ENCODE peak calls at places on chromosomes 6 and 20, in four cellular contexts. E, F, A and V are unnamed samples.

GRCh38 chr6:123417411-123417810 is 219.3 kb downstream of the TRDN start:
- DNase-seq in E (no peak), F (no peak), A (no peak), V (no peak)

GRCh38 chr6:116611020-116611419 is 5.3 kb upstream of the RSPH4A start:
- DNase-seq in E (no peak), F (no peak), A (no peak), V (no peak)

GRCh38 chr6:74596586-74596985 is 609.3 kb downstream of the COL12A1 start:
- DNase-seq in E (no peak), F (no peak), A (no peak), V (no peak)

GRCh38 chr6:16901777-16902176 is 140.5 kb upstream of the ATXN1 start:
- DNase-seq in E (no peak), F (no peak), A (no peak), V (no peak)

GRCh38 chr20:61700595-61701140 is 365.0 kb downstream of the TAF4 start:
- DNase-seq in E (no peak), F (no peak), A (no peak), V (no peak)

GRCh38 chr6:168909288-168909687 is 344.4 kb downstream of the THBS2 start:
- DNase-seq in E (no peak), F (no peak), A (no peak), V (no peak)

GRCh38 chr6:46273911-46274310 is 103.1 kb upstream of the ENPP5 start:
- DNase-seq in E (no peak), F (no peak), A (no peak), V (no peak)

GRCh38 chr6:114376611-114377206 is 33.9 kb upstream of the HS3ST5 start:
- DNase-seq in E (no peak), F (no peak), A (no peak), V (no peak)

GRCh38 chr20:5785146-5785545 is 34.9 kb downstream of the SHLD1 start:
- DNase-seq in E (no peak), F (no peak), A (peak; percentile 60), V (no peak)

GRCh38 chr20:38961530-38962043 is 557 bp upstream of the DHX35 start:
- DNase-seq in E (no peak), F (no peak), A (peak; percentile 12), V (no peak)

GRCh38 chr20:63060057-63060991 is 53.6 kb upstream of the BHLHE23 start:
- DNase-seq in E (no peak), F (peak; percentile 27), A (no peak), V (peak; percentile 85)

GRCh38 chr6:158766621-158767435 is 52.3 kb downstream of the EZR start:
- DNase-seq in E (no peak), F (no peak), A (no peak), V (no peak)

GRCh38 chr20:37615507-37616425 is 78.1 kb upstream of the CTNNBL1 start:
- DNase-seq in E (peak; percentile 57), F (no peak), A (peak; percentile 61), V (no peak)

GRCh38 chr6:30542915-30543314 is 13.4 kb downstream of the GNL1 start:
- DNase-seq in E (no peak), F (no peak), A (no peak), V (no peak)

GRCh38 chr6:29631209-29631810 is 1.7 kb downstream of the GABBR1 start:
- DNase-seq in E (peak; percentile 60), F (no peak), A (no peak), V (no peak)

GRCh38 chr6:137313928-137314855 is 95.0 kb upstream of the IFNGR1 start:
- DNase-seq in E (peak; percentile 72), F (peak; percentile 79), A (peak; percentile 66), V (no peak)

GRCh38 chr20:5377484-5377883 is 60.7 kb upstream of the PROKR2 start:
- DNase-seq in E (no peak), F (no peak), A (no peak), V (no peak)

GRCh38 chr6:74733830-74734591 is 471.8 kb downstream of the COL12A1 start:
- DNase-seq in E (no peak), F (no peak), A (no peak), V (no peak)

GRCh38 chr20:31484001-31484400 is 8.9 kb downstream of the REM1 start:
- DNase-seq in E (no peak), F (peak; percentile 63), A (peak; percentile 42), V (no peak)

GRCh38 chr6:35725081-35725708 is 11.6 kb upstream of the ARMC12 start:
- DNase-seq in E (peak; percentile 49), F (peak; percentile 76), A (no peak), V (no peak)

GRCh38 chr6:109867009-109867969 is 110.8 kb upstream of the GPR6 start:
- DNase-seq in E (peak; percentile 67), F (no peak), A (no peak), V (no peak)

GRCh38 chr6:8084586-8084985 is 17.8 kb downstream of the EEF1E1 start:
- DNase-seq in E (peak; percentile 17), F (no peak), A (no peak), V (no peak)

GRCh38 chr6:131101911-131102680 is 33.2 kb upstream of the AKAP7 start:
- DNase-seq in E (no peak), F (no peak), A (peak; percentile 27), V (no peak)

GRCh38 chr6:113385020-113385431 is 472.1 kb upstream of the MARCKS start:
- DNase-seq in E (no peak), F (no peak), A (no peak), V (no peak)

DNA sequence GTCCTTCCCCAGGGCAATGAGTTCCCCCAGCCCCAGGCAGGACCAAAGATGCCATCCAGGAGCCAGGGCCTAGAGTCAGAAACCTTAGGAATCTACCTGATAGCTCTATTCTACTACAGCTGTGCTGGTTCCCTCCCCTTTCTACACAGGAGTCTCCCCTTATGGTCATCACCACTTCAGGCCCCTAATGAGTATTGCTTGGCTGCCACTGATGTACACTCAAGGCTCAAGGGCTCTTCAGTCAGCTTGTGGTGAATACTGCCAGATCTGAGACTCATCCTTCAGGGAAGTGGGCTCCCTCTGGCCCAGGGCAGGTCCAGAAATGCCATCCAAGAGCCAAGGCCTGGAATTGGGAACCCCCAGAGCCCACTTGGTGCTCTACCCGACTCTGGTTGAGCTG is 248.6 kb downstream of the ALDH8A1 start:
- DNase-seq in E (no peak), F (no peak), A (no peak), V (no peak)
- H3K27ac ChIP-seq in E (no peak overlapping the region), F (no peak overlapping the region), A (no peak overlapping the region), V (no peak overlapping the region)

GRCh38 chr6:132512342-132512637 is 626 bp downstream of the STX7 start:
- DNase-seq in E (no peak), F (no peak), A (no peak), V (no peak)

GRCh38 chr6:132512638-132513632 is at the start of gene STX7:
- DNase-seq in E (peak; percentile 91), F (peak; percentile 95), A (peak; percentile 82), V (peak; percentile 85)

GRCh38 chr6:132511836-132512230 is 1.1 kb downstream of the STX7 start:
- DNase-seq in E (no peak), F (no peak), A (no peak), V (no peak)

GRCh38 chr6:132515386-132515785 is 2.5 kb upstream of the STX7 start:
- DNase-seq in E (no peak), F (no peak), A (no peak), V (no peak)

DNA sequence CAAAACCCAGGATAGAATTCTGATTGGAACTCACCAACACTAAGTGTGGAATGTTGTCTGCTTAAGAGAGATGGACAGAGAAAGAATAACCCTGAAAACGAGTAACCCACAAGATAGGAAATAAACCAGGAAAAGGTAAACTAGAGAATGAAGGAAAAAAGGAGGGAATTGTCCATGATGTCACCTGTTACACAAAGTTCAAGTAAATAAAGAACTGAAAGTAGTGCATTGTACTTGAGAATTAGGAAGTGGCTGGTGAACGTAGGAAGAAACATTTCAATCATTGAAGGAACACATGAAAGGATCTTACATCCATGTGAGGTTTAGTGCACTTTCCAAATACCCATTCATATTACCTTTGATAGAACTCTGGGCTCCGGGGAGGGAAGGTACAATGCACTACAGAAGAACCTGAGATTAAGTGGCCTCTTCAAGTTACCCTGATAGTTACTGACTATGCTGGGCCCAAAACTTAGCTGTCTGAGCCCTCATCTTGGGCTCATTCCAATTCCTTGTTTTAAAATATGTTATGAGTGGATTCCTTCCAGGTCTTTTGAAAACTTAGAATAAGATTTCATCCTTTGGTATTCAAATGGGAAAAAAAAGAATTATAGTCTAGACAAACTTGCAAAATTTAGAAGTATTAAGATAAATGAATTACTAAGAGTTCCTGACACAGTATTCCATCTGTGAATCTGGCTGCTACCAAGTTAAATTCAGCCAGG is 1.1 kb upstream of the STX7 start:
- DNase-seq in E (no peak), F (no peak), A (no peak), V (no peak)
- H3K4me3 ChIP-seq in E (no peak overlapping the region), F (peak overlapping the region; percentile 96), A (no peak overlapping the region), V (no peak overlapping the region)

GRCh38 chr6:89951574-89952360 is 57.5 kb downstream of the GJA10 start:
- DNase-seq in E (peak; percentile 39), F (no peak), A (no peak), V (peak; percentile 77)

GRCh38 chr6:89952361-89952680 is 58.1 kb downstream of the GJA10 start:
- DNase-seq in E (no peak), F (no peak), A (no peak), V (no peak)

GRCh38 chr6:89950879-89951391 is 56.7 kb downstream of the GJA10 start:
- DNase-seq in E (no peak), F (no peak), A (no peak), V (peak; percentile 93)

GRCh38 chr6:89950446-89950845 is 56.2 kb downstream of the GJA10 start:
- DNase-seq in E (no peak), F (no peak), A (no peak), V (no peak)

DNA sequence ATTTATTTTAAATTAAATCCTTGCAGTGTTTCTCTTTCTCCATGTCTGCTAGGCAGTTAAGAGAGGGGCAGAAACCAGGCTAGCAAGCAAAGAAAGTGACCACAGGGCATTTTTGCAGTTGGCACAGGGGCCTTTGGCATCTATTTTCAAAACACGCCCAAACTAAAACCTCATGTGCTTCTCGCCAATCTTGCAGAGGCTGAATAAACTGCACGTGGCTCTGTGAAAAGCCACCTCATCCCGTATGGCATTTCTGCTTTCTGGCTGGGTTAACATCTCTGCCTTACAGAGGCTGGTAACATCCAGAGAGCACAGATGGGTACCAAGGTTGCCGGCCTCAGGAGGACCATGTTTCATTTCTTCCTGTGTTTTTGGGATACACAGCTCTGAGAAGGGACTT is 54.6 kb downstream of the GJA10 start:
- DNase-seq in E (no peak), F (no peak), A (no peak), V (no peak)
- H3K27ac ChIP-seq in E (no peak overlapping the region), F (no peak overlapping the region), A (no peak overlapping the region), V (peak overlapping the region; percentile 97)

DNA sequence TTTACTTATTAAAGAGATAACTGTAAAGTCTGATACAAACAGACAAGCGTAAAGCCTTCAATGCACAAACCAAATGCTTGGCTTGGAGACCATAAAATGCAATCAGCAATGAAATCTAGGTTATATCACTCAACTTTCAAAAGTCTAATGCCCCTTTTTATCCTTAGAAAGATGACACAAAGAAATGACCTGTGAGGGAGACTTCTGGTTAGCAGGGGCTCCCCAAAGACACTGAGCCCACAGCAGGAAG is 88.4 kb downstream of the HIVEP2 start:
- DNase-seq in E (no peak), F (no peak), A (no peak), V (no peak)
- H3K4me3 ChIP-seq in E (no peak overlapping the region), F (no peak overlapping the region), A (no peak overlapping the region), V (no peak overlapping the region)

GRCh38 chr20:14865169-14865568 is 527.8 kb upstream of the FLRT3 start:
- DNase-seq in E (no peak), F (no peak), A (no peak), V (no peak)

GRCh38 chr20:14866841-14867514 is 529.6 kb upstream of the FLRT3 start:
- DNase-seq in E (no peak), F (no peak), A (no peak), V (no peak)

GRCh38 chr20:14861028-14861699 is 523.8 kb upstream of the FLRT3 start:
- DNase-seq in E (peak; percentile 24), F (no peak), A (no peak), V (no peak)

GRCh38 chr20:14860410-14860814 is 523.0 kb upstream of the FLRT3 start:
- DNase-seq in E (peak; percentile 72), F (no peak), A (peak; percentile 69), V (no peak)

GRCh38 chr20:14865731-14866130 is 528.3 kb upstream of the FLRT3 start:
- DNase-seq in E (no peak), F (no peak), A (no peak), V (no peak)
- H3K27ac ChIP-seq in E (no peak overlapping the region), F (no peak overlapping the region), A (no peak overlapping the region), V (no peak overlapping the region)